ENCODE peak calls at places on chromosomes 3 and 15, in four cellular contexts. F, O, U and J are unnamed samples.

GRCh38 chr3:165778891-165779290 is 58.3 kb downstream of the BCHE start:
- DNase-seq in F (no peak), O (no peak), U (no peak), J (no peak)

GRCh38 chr3:182671942-182672341 is 121.4 kb upstream of the ATP11B start:
- DNase-seq in F (no peak), O (no peak), U (no peak), J (peak)

GRCh38 chr3:190013943-190014924 is 106.5 kb downstream of the P3H2 start:
- DNase-seq in F (no peak), O (no peak), U (peak), J (no peak)

GRCh38 chr3:177744873-177745646 is 547.8 kb upstream of the TBL1XR1 start:
- DNase-seq in F (no peak), O (no peak), U (peak), J (no peak)

GRCh38 chr3:135444058-135444457 is 521.5 kb upstream of the PPP2R3A start:
- DNase-seq in F (no peak), O (no peak), U (no peak), J (no peak)

GRCh38 chr3:172339892-172340291 is 108.4 kb downstream of the GHSR start:
- DNase-seq in F (no peak), O (no peak), U (no peak), J (no peak)

GRCh38 chr3:28328188-28329151 is 20.1 kb upstream of the ZCWPW2 start:
- DNase-seq in F (no peak), O (peak), U (peak), J (no peak)

GRCh38 chr3:188431553-188431952 is 277.6 kb downstream of the LPP start:
- DNase-seq in F (no peak), O (peak), U (peak), J (no peak)

GRCh38 chr15:60374628-60375081 is 23.1 kb downstream of the ANXA2 start:
- DNase-seq in F (no peak), O (peak), U (peak), J (peak)

GRCh38 chr3:97257942-97258341 is 443.5 kb downstream of the EPHA6 start:
- DNase-seq in F (no peak), O (no peak), U (no peak), J (no peak)

GRCh38 chr3:97259263-97259662 is 444.9 kb downstream of the EPHA6 start:
- DNase-seq in F (no peak), O (no peak), U (no peak), J (no peak)

DNA sequence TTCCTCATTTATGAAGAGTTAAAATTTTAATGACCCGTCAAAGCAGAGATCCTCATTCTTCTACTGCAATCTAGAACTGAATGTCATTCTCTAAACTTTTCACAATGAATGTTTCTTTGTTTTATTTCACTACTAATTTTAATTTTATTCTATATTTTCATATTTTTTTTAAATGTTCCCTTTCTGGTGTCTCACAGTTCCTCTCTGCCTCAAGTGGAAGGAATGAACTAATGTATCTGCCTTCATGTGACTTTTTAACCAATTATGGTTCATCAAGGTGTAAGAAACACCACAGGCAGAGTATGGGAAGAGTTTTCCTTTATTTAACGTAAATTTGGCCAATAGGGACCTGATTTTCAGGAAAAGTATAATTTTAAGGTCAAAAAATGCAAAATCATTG is 441.7 kb downstream of the EPHA6 start:
- DNase-seq in F (no peak), O (no peak), U (peak), J (no peak)
- TF ChIP-seq CTCF in F (no peak), O (no peak), U (no peak), J (no peak)

GRCh38 chr3:65587650-65588439 is 450.9 kb downstream of the MAGI1 start:
- DNase-seq in F (no peak), O (no peak), U (no peak), J (no peak)
- H3K4me3 ChIP-seq in F (no peak), O (no peak), U (no peak), J (no peak)

GRCh38 chr3:112734171-112734570 is 93.2 kb upstream of the CCDC80 start:
- DNase-seq in F (no peak), O (no peak), U (peak), J (peak)

GRCh38 chr3:112735927-112736326 is 95.0 kb upstream of the CCDC80 start:
- DNase-seq in F (no peak), O (no peak), U (no peak), J (no peak)

GRCh38 chr3:112736386-112736785 is 95.4 kb upstream of the CCDC80 start:
- DNase-seq in F (no peak), O (no peak), U (no peak), J (no peak)

GRCh38 chr3:112736802-112737566 is 96.0 kb upstream of the CCDC80 start:
- DNase-seq in F (no peak), O (no peak), U (peak), J (no peak)

DNA sequence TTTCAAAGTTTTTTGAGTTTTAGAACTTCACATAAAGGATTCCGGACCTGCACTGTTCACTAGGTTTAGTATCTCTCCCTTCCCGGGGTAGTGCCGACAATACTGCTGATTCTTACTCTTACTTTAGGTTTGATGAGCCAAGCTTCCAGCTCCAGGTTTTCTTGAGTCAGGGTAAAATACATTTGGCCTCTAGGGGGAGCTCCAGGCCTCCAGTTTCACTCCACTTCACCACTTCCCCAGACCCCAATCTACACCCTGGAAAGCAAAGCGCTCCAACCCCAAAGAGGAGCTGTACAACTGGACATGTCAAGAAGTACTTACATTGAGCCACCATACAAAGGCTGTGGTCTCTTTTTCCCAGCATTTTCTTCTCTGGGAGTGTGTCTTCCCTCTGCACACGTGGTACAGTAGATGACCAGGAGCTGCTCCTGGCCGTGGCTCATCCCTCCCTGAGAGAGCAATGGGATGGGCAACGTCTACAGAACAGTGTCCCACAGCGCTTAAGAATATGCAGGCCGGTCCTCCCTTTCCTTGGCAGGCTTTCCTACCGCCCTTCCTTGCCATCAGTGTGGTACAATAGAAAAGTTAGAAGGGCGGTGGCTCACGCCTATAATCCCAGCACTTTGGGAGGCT is 93.9 kb upstream of the CCDC80 start:
- DNase-seq in F (peak), O (peak), U (peak), J (peak)
- TF ChIP-seq CTCF in F (peak), O (peak), U (peak), J (peak)

DNA sequence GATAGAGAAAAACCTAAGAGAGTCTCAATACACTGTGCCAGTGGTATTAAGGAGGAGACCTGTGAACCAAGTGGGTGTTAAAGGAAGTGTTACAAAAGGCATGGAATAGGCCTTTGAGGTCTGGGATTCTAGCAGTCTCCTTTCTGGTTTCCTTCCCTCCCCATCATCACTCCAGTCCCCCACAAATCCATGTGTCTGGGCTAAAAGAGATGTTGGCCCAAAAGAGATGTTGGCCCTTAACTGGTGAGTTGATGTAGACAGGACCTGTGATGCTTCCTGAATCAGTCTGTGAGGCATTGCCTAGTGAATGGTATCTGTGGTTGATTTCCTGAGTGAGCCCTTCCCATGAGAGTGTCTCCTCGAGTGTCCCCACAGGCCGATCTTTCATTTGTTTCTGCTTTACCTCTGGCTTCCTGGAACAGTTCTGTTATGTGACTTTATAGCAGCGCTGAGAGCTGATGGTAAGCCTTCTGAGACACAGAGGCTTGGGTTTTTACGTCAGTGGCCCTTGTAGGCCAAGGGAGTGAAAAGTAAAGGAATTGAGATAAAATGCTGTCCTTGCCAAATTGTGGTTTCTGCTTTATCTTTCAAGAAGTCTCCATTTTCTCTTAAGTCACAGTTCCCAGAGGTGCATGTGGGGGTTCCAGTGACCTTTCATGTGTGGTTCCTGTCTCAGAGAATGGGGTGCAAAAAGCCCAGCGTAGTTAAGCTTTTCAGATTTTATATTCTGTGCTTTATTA is 87.8 kb downstream of the KLHL25 start:
- DNase-seq in F (peak), O (no peak), U (no peak), J (no peak)
- H3K4me3 ChIP-seq in F (peak), O (peak), U (no peak), J (peak)

DNA sequence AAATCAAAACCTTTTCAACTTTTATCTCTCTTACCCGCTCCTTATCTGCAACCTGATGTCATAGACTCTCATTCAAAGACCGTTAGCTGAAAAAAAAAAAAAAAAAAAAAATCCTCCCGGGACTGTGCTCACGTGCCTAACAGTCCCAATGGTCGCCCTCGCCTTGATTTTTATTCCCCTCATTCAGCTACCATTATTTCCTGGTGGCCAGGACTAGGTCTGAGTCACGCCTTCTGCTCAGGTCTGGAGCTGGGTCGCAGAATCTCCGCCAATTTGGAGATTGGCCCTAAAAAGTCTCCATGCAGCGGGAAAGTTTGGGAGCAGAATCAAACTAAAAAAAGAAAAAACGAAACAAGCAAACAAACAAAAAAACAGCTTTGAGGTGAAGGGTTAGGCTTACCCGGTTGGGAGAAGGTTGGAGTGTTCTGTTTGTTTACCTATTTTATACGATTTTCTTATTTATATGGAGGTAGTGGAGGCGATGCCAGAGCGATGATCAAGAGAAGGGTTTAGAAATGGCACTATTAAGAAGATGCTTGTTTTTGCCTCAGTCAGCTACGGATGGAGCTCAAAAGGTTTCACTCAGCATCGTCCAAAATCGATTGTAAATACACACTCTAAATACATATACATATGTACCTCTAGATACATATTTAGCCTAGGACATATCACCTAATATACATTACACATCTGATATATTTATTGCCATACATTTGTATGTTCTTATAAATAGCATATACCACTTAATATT is 51.1 kb downstream of the ZIC4 start:
- DNase-seq in F (no peak), O (no peak), U (no peak), J (no peak)
- TF ChIP-seq CTCF in F (no peak), O (no peak), U (no peak), J (no peak)

GRCh38 chr3:5580821-5581220 is 393.3 kb downstream of the EDEM1 start:
- DNase-seq in F (no peak), O (no peak), U (no peak), J (no peak)
- H3K4me3 ChIP-seq in F (no peak), O (no peak), U (no peak), J (no peak)